ENCODE peak calls at places on chromosome 13, in six cellular contexts. X, G, Q, R, D and W are unnamed samples.

GRCh38 chr13:72808917-72809500 is 27.1 kb downstream of the PIBF1 start:
- DNase-seq in D (no peak), R (no peak), X (no peak), G (no peak), Q (no peak), W (no peak)

GRCh38 chr13:79270859-79271258 is 135.2 kb downstream of the RBM26 start:
- DNase-seq in X (no peak), Q (no peak), G (no peak), R (no peak), D (no peak), W (no peak)

GRCh38 chr13:88979465-88980180 is 1308.5 kb downstream of the SLITRK5 start:
- DNase-seq in Q (no peak), G (no peak), D (no peak), X (no peak), R (no peak), W (no peak)

GRCh38 chr13:97142452-97142851 is 79.7 kb upstream of the MBNL2 start:
- DNase-seq in D (no peak), R (no peak), Q (no peak), G (peak; percentile 40), X (peak; percentile 67), W (peak; percentile 10)

GRCh38 chr13:79459906-79460305 is 21.0 kb upstream of the NDFIP2 start:
- DNase-seq in R (no peak), D (no peak), Q (no peak), G (no peak), X (no peak), W (no peak)

GRCh38 chr13:30847697-30848307 is 58.3 kb upstream of the MEDAG start:
- DNase-seq in R (peak; percentile 30), D (no peak), Q (no peak), X (no peak), G (peak; percentile 38), W (no peak)

GRCh38 chr13:70310720-70311119 is 202.5 kb upstream of the KLHL1 start:
- DNase-seq in Q (no peak), D (no peak), X (peak; percentile 66), R (no peak), G (peak; percentile 65), W (peak; percentile 24)

GRCh38 chr13:83215627-83216026 is 666.6 kb downstream of the SLITRK1 start:
- DNase-seq in R (no peak), X (no peak), Q (no peak), D (no peak), G (no peak), W (no peak)

GRCh38 chr13:95480131-95480545 is 72.4 kb upstream of the CLDN10 start:
- DNase-seq in G (peak; percentile 57), D (no peak), R (peak; percentile 12), Q (no peak), X (no peak), W (no peak)

GRCh38 chr13:19644947-19645439 is 11.5 kb downstream of the MPHOSPH8 start:
- DNase-seq in G (no peak), R (no peak), Q (no peak), X (no peak), D (no peak), W (no peak)

GRCh38 chr13:99959538-99960230 is 11.9 kb downstream of the ZIC5 start:
- DNase-seq in D (no peak), Q (no peak), X (peak; percentile 81), R (no peak), G (no peak), W (peak; percentile 88)

GRCh38 chr13:114285166-114285808 is 3.9 kb downstream of the UPF3A start:
- DNase-seq in Q (no peak), G (no peak), X (no peak), D (no peak), R (no peak), W (no peak)

GRCh38 chr13:75458696-75459422 is 23.1 kb downstream of the TBC1D4 start:
- DNase-seq in D (no peak), G (peak; percentile 88), Q (no peak), R (no peak), X (peak; percentile 59), W (peak; percentile 19)

GRCh38 chr13:36445806-36446423 is 13.6 kb downstream of the CCNA1 start:
- DNase-seq in D (no peak), G (no peak), R (no peak), Q (no peak), X (no peak), W (no peak)

GRCh38 chr13:26465514-26465913 is 92.0 kb upstream of the WASF3 start:
- DNase-seq in D (no peak), Q (no peak), G (no peak), R (no peak), X (no peak), W (no peak)

GRCh38 chr13:34701919-34702318 is 240.2 kb upstream of the NBEA start:
- DNase-seq in X (no peak), D (no peak), G (no peak), Q (no peak), R (no peak), W (no peak)

GRCh38 chr13:59360108-59360507 is 803.6 kb downstream of the DIAPH3 start:
- DNase-seq in D (no peak), R (peak; percentile 1), X (no peak), G (peak; percentile 13), Q (no peak), W (no peak)

GRCh38 chr13:36713842-36714241 is 40.0 kb downstream of the SERTM1 start:
- DNase-seq in D (no peak), X (no peak), Q (no peak), R (no peak), G (no peak), W (no peak)

GRCh38 chr13:40813662-40814454 is 24.4 kb downstream of the SLC25A15 start:
- DNase-seq in Q (no peak), D (no peak), G (peak; percentile 30), R (no peak), X (peak; percentile 68), W (peak; percentile 70)

GRCh38 chr13:107296804-107297203 is 728.9 kb upstream of the ARGLU1 start:
- DNase-seq in G (no peak), D (no peak), X (no peak), Q (no peak), R (no peak), W (no peak)

GRCh38 chr13:98173431-98173921 is 3.6 kb downstream of the RNF113B start:
- DNase-seq in D (no peak), X (peak; percentile 70), G (peak; percentile 55), R (no peak), Q (no peak), W (peak; percentile 52)

GRCh38 chr13:62320129-62320724 is 904.6 kb upstream of the PCDH20 start:
- DNase-seq in G (peak; percentile 8), D (no peak), Q (no peak), R (no peak), X (no peak), W (peak; percentile 7)

GRCh38 chr13:98775844-98776598 is 23.5 kb upstream of the SLC15A1 start:
- DNase-seq in X (no peak), Q (no peak), D (no peak), G (no peak), R (no peak), W (no peak)

GRCh38 chr13:30907167-30907761 is 1.2 kb downstream of the MEDAG start:
- DNase-seq in D (no peak), Q (no peak), G (no peak), X (no peak), R (no peak), W (no peak)

GRCh38 chr13:114119196-114119595 is 13.2 kb downstream of the RASA3 start:
- DNase-seq in R (no peak), X (peak; percentile 93), Q (no peak), D (no peak), G (peak; percentile 43), W (peak; percentile 91)

GRCh38 chr13:95106562-95106961 is 194.7 kb downstream of the ABCC4 start:
- DNase-seq in G (no peak), X (no peak), Q (no peak), D (no peak), R (no peak), W (no peak)